ENCODE peak calls at places on chromosomes 1 and 21, in ten cellular contexts. T is OCI-LY7, N is astrocyte of the spinal cord, L is natural killer cell, D is MM.1S, R is cardiac fibroblast, M is endodermal cell, S is HL-60, V is fibroblast of mammary gland, I is adrenal gland. A is an unnamed sample.

GRCh38 chr1:84505167-84506001 is 802 bp upstream of the SPATA1 start:
- DNase-seq in V (peak), L (no peak), R (no peak), D (peak), M (no peak), T (peak), N (peak), S (peak), I (peak), A (no peak)

GRCh38 chr1:58791106-58791505 is 7.3 kb upstream of the JUN start:
- DNase-seq in D (no peak), N (no peak), V (no peak), I (no peak), R (no peak), M (peak), T (no peak), S (no peak), L (no peak), A (no peak)

GRCh38 chr1:42003433-42003832 is 84.7 kb upstream of the HIVEP3 start:
- DNase-seq in D (no peak), N (no peak), V (no peak), S (no peak), M (no peak), I (no peak), T (no peak), R (peak), L (no peak), A (no peak)

GRCh38 chr1:54370287-54371003 is 35.7 kb downstream of the SSBP3 start:
- DNase-seq in T (peak), M (no peak), I (no peak), S (no peak), R (no peak), N (no peak), D (no peak), L (no peak), V (no peak), A (no peak)

GRCh38 chr1:33342041-33342723 is 21.3 kb upstream of the A3GALT2 start:
- DNase-seq in R (peak), T (peak), I (peak), V (peak), D (no peak), N (peak), S (no peak), L (no peak), M (peak), A (peak)

GRCh38 chr1:35243681-35244080 is 24.8 kb upstream of the ZMYM4 start:
- DNase-seq in T (no peak), I (no peak), R (no peak), N (no peak), L (no peak), M (no peak), S (peak), D (no peak), V (no peak), A (no peak)

GRCh38 chr1:67427947-67428346 is 2.3 kb downstream of the SERBP1 start:
- DNase-seq in T (no peak), D (no peak), N (no peak), V (no peak), R (no peak), S (no peak), L (no peak), M (no peak), I (no peak), A (no peak)

GRCh38 chr1:112909847-112910246 is 46.1 kb downstream of the SLC16A1 start:
- DNase-seq in M (no peak), D (no peak), S (no peak), V (no peak), T (no peak), N (no peak), R (no peak), L (no peak), I (no peak), A (no peak)

GRCh38 chr21:39575778-39576177 is 37.0 kb upstream of the B3GALT5 start:
- DNase-seq in R (no peak), M (no peak), N (peak), T (no peak), D (peak), L (no peak), I (no peak), S (no peak), V (peak), A (no peak)

GRCh38 chr1:214970016-214970415 is 112.5 kb upstream of the KCNK2 start:
- DNase-seq in D (no peak), I (no peak), M (no peak), T (no peak), N (no peak), R (no peak), L (no peak), S (no peak), V (peak), A (no peak)

GRCh38 chr1:28417441-28418277 is 48.1 kb downstream of the PHACTR4 start:
- DNase-seq in R (peak), V (peak), L (no peak), N (peak), D (peak), S (peak), T (no peak), I (peak), M (no peak), A (peak)

GRCh38 chr1:46691997-46692790 is 20.5 kb downstream of the TEX38 start:
- DNase-seq in V (no peak), L (no peak), M (no peak), T (no peak), I (peak), S (no peak), D (no peak), R (peak), N (no peak), A (no peak)
- TF ChIP-seq CTCF in V (peak), L (no peak), M (peak), T (no peak), I (peak), S (no peak), D (no peak), R (peak), N (peak), A (peak)

GRCh38 chr1:37083551-37084119 is 49.3 kb upstream of the GRIK3 start:
- DNase-seq in T (no peak), L (no peak), V (no peak), R (no peak), D (no peak), S (no peak), I (no peak), N (no peak), M (no peak), A (no peak)
- TF ChIP-seq CTCF in T (no peak), L (no peak), V (no peak), R (no peak), D (no peak), S (no peak), I (no peak), N (no peak), M (no peak), A (no peak)

GRCh38 chr1:248696261-248696660 is 6.3 kb downstream of the OR14I1 start:
- DNase-seq in R (no peak), D (peak), T (peak), V (no peak), N (no peak), S (peak), M (no peak), I (peak), L (no peak), A (no peak)
- TF ChIP-seq CTCF in R (no peak), D (peak), T (peak), V (no peak), N (no peak), S (peak), M (no peak), I (no peak), L (no peak), A (no peak)

GRCh38 chr1:234980224-234980656 is 148.4 kb downstream of the TOMM20 start:
- DNase-seq in R (no peak), N (no peak), T (no peak), M (peak), D (no peak), L (no peak), S (no peak), I (no peak), V (no peak), A (no peak)
- TF ChIP-seq CTCF in R (no peak), N (no peak), T (no peak), M (no peak), D (no peak), L (no peak), S (no peak), I (no peak), V (peak), A (no peak)

GRCh38 chr1:232204269-232204668 is 425.7 kb downstream of the SIPA1L2 start:
- DNase-seq in R (no peak), V (peak), S (no peak), M (no peak), I (no peak), D (no peak), N (no peak), T (no peak), L (no peak), A (no peak)
- TF ChIP-seq CTCF in R (no peak), V (no peak), S (no peak), M (no peak), I (no peak), D (no peak), N (no peak), T (no peak), L (no peak), A (no peak)

GRCh38 chr1:220280249-220280648 is 8.0 kb upstream of the RAB3GAP2 start:
- DNase-seq in V (no peak), N (no peak), I (no peak), L (no peak), D (no peak), R (no peak), T (no peak), M (no peak), S (no peak), A (no peak)

GRCh38 chr1:220275430-220275829 is 3.2 kb upstream of the RAB3GAP2 start:
- DNase-seq in M (no peak), R (no peak), T (no peak), V (no peak), N (no peak), I (no peak), L (no peak), S (no peak), D (no peak), A (no peak)

GRCh38 chr1:220278991-220279390 is 6.7 kb upstream of the RAB3GAP2 start:
- DNase-seq in N (peak), L (no peak), V (no peak), I (no peak), M (no peak), R (no peak), T (no peak), S (no peak), D (no peak), A (no peak)

GRCh38 chr1:220283616-220284015 is 11.4 kb upstream of the RAB3GAP2 start:
- DNase-seq in I (no peak), S (no peak), N (no peak), D (no peak), V (no peak), L (no peak), R (no peak), M (no peak), T (no peak), A (no peak)

DNA sequence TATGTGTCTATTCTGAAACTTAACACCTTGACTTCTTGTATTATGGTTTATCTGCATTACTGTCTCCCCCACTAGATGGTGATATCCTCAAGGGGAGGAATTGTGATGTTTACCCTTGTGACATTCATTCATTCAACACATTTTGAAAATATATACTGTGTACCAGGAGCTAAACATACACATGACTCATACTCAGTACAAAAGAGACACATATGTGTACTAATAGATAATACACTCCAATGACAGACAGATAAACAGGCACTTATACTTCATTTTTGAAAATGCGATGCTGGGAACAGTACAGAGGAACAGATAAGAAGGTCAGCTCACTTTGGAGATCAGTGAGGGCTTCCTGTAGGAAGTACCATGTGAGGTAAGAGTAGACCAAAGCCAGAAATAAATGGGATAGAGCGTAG is 8.9 kb upstream of the RAB3GAP2 start:
- DNase-seq in V (peak), I (no peak), R (peak), M (no peak), N (no peak), L (no peak), D (peak), S (no peak), T (no peak), A (no peak)
- TF ChIP-seq CTCF in V (peak), I (peak), R (peak), M (peak), N (peak), L (no peak), D (peak), S (peak), T (peak), A (peak)

GRCh38 chr1:109643385-109644230 is 12.3 kb upstream of the GSTM4 start:
- DNase-seq in S (peak), R (peak), V (peak), N (peak), D (peak), L (peak), M (peak), T (peak), I (peak), A (no peak)
- TF ChIP-seq CTCF in S (peak), R (peak), V (peak), N (peak), D (peak), L (peak), M (peak), T (peak), I (peak), A (peak)

DNA sequence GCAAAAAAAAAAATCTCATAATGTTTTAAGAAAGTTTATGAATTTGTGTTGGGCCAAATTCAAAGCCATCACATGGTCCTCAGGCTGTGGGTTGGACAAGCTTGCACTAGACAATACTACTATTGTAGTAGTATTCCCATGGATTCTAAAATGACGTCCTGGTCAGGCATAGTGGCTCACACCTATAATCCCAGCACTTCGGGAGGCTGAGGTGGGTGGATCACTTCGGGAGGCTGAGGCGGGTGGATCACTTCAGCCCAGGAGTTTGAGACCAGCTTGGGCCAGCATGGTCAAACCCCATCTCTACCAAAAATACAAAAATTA is 9.8 kb downstream of the UBR4 start:
- DNase-seq in M (no peak), V (no peak), I (no peak), R (no peak), S (no peak), N (no peak), L (no peak), D (no peak), T (no peak), A (no peak)
- TF ChIP-seq CTCF in M (no peak), V (no peak), I (no peak), R (no peak), S (no peak), N (no peak), L (no peak), D (no peak), T (no peak), A (no peak)

A was measured in AG09309.